ENCODE peak calls at places on chromosomes 4 and X, in four cellular contexts. One of them, this sample, is unnamed.

GRCh38 chrX:19747672-19748610 is 139.5 kb downstream of the SH3KBP1 start:
- DNase-seq in Peyer's patch: peak; percentile 86
- DNase-seq in CD4-positive, alpha-beta memory T cell: peak; percentile 85
- DNase-seq in mesendoderm: no peak
- DNase-seq in this sample: no peak

GRCh38 chr4:22999419-22999818 is 306.7 kb downstream of the GBA3 start:
- DNase-seq in Peyer's patch: no peak
- DNase-seq in CD4-positive, alpha-beta memory T cell: no peak
- DNase-seq in mesendoderm: peak; percentile 56
- DNase-seq in this sample: no peak

GRCh38 chrX:65575024-65575423 is 40.4 kb upstream of the LAS1L start:
- DNase-seq in Peyer's patch: no peak
- DNase-seq in CD4-positive, alpha-beta memory T cell: no peak
- DNase-seq in mesendoderm: no peak
- DNase-seq in this sample: no peak

GRCh38 chr4:83074086-83074704 is 39.2 kb downstream of the COPS4 start:
- DNase-seq in Peyer's patch: peak; percentile 68
- DNase-seq in CD4-positive, alpha-beta memory T cell: peak; percentile 85
- DNase-seq in mesendoderm: peak; percentile 88
- DNase-seq in this sample: peak; percentile 62

GRCh38 chrX:53433651-53434639 is at the start of gene HSD17B10:
- DNase-seq in Peyer's patch: peak; percentile 96
- DNase-seq in CD4-positive, alpha-beta memory T cell: peak; percentile 85
- DNase-seq in mesendoderm: peak; percentile 90
- DNase-seq in this sample: peak; percentile 98

GRCh38 chr4:1396806-1397455 is 9.3 kb downstream of the NKX1-1 start:
- DNase-seq in Peyer's patch: no peak
- DNase-seq in CD4-positive, alpha-beta memory T cell: no peak
- DNase-seq in mesendoderm: no peak
- DNase-seq in this sample: peak; percentile 48

GRCh38 chr4:165379662-165380061 is 854 bp downstream of the CPE start:
- DNase-seq in Peyer's patch: no peak
- DNase-seq in CD4-positive, alpha-beta memory T cell: no peak
- DNase-seq in mesendoderm: peak; percentile 89
- DNase-seq in this sample: peak; percentile 53

GRCh38 chr4:81625422-81626417 is 154.0 kb upstream of the RASGEF1B start:
- DNase-seq in Peyer's patch: no peak
- DNase-seq in CD4-positive, alpha-beta memory T cell: no peak
- DNase-seq in mesendoderm: no peak
- DNase-seq in this sample: no peak

GRCh38 chrX:10325606-10326005 is 168.8 kb downstream of the CLCN4 start:
- DNase-seq in Peyer's patch: no peak
- DNase-seq in CD4-positive, alpha-beta memory T cell: no peak
- DNase-seq in mesendoderm: no peak
- DNase-seq in this sample: no peak

GRCh38 chr4:31538877-31539276 is 818.7 kb downstream of the PCDH7 start:
- DNase-seq in Peyer's patch: no peak
- DNase-seq in CD4-positive, alpha-beta memory T cell: no peak
- DNase-seq in mesendoderm: peak; percentile 15
- DNase-seq in this sample: no peak

GRCh38 chr4:36255575-36255974 is 11.3 kb upstream of the ARAP2 start:
- DNase-seq in Peyer's patch: peak; percentile 85
- DNase-seq in CD4-positive, alpha-beta memory T cell: peak; percentile 89
- DNase-seq in mesendoderm: no peak
- DNase-seq in this sample: no peak

GRCh38 chr4:114384629-114385028 is 214.0 kb upstream of the UGT8 start:
- DNase-seq in Peyer's patch: no peak
- DNase-seq in CD4-positive, alpha-beta memory T cell: no peak
- DNase-seq in mesendoderm: peak; percentile 28
- DNase-seq in this sample: no peak

GRCh38 chr4:70979445-70980008 is 13.9 kb upstream of the DCK start:
- DNase-seq in Peyer's patch: no peak
- DNase-seq in CD4-positive, alpha-beta memory T cell: no peak
- DNase-seq in mesendoderm: no peak
- DNase-seq in this sample: no peak

GRCh38 chr4:175776217-175776616 is 35.8 kb downstream of the GPM6A start:
- DNase-seq in Peyer's patch: no peak
- DNase-seq in CD4-positive, alpha-beta memory T cell: no peak
- DNase-seq in mesendoderm: peak; percentile 36
- DNase-seq in this sample: no peak

GRCh38 chrX:12954376-12954775 is 20.5 kb upstream of the TMSB4X start:
- DNase-seq in Peyer's patch: no peak
- DNase-seq in CD4-positive, alpha-beta memory T cell: no peak
- DNase-seq in mesendoderm: no peak
- DNase-seq in this sample: no peak

GRCh38 chrX:3815896-3816664 is 102.6 kb upstream of the PRKX start:
- DNase-seq in Peyer's patch: peak; percentile 78
- DNase-seq in CD4-positive, alpha-beta memory T cell: peak; percentile 22
- DNase-seq in mesendoderm: peak; percentile 55
- DNase-seq in this sample: peak; percentile 76

GRCh38 chr4:84578540-84579409 is 4.2 kb upstream of the CDS1 start:
- DNase-seq in Peyer's patch: peak; percentile 54
- DNase-seq in CD4-positive, alpha-beta memory T cell: peak; percentile 10
- DNase-seq in mesendoderm: peak; percentile 76
- DNase-seq in this sample: no peak

GRCh38 chr4:185734214-185734613 is 77.8 kb downstream of the SORBS2 start:
- DNase-seq in Peyer's patch: no peak
- DNase-seq in CD4-positive, alpha-beta memory T cell: no peak
- DNase-seq in mesendoderm: no peak
- DNase-seq in this sample: no peak

GRCh38 chrX:14630724-14631123 is 101.4 kb downstream of the GLRA2 start:
- DNase-seq in Peyer's patch: no peak
- DNase-seq in CD4-positive, alpha-beta memory T cell: no peak
- DNase-seq in mesendoderm: peak; percentile 1
- DNase-seq in this sample: no peak

GRCh38 chrX:49186125-49187027 is at the start of gene PRICKLE3:
- DNase-seq in Peyer's patch: peak; percentile 94
- DNase-seq in CD4-positive, alpha-beta memory T cell: peak; percentile 54
- DNase-seq in mesendoderm: peak; percentile 82
- DNase-seq in this sample: peak; percentile 86

GRCh38 chrX:29662759-29663503 is 552.4 kb upstream of the MAGEB2 start:
- DNase-seq in Peyer's patch: no peak
- DNase-seq in CD4-positive, alpha-beta memory T cell: no peak
- DNase-seq in mesendoderm: peak; percentile 55
- DNase-seq in this sample: no peak

GRCh38 chrX:39736219-39737211 is 361.2 kb downstream of the BCOR start:
- DNase-seq in Peyer's patch: peak; percentile 62
- DNase-seq in CD4-positive, alpha-beta memory T cell: no peak
- DNase-seq in mesendoderm: no peak
- DNase-seq in this sample: no peak

GRCh38 chr4:168388890-168389289 is 70.3 kb upstream of the DDX60 start:
- DNase-seq in Peyer's patch: no peak
- DNase-seq in CD4-positive, alpha-beta memory T cell: no peak
- DNase-seq in mesendoderm: no peak
- DNase-seq in this sample: no peak

GRCh38 chr4:65502151-65502691 is 168.1 kb downstream of the EPHA5 start:
- DNase-seq in Peyer's patch: no peak
- DNase-seq in CD4-positive, alpha-beta memory T cell: no peak
- DNase-seq in mesendoderm: no peak
- DNase-seq in this sample: no peak

GRCh38 chr4:54998991-54999390 is 126.4 kb downstream of the KDR start:
- DNase-seq in Peyer's patch: no peak
- DNase-seq in CD4-positive, alpha-beta memory T cell: no peak
- DNase-seq in mesendoderm: peak; percentile 52
- DNase-seq in this sample: no peak

GRCh38 chr4:142043509-142043908 is 407.1 kb downstream of the IL15 start:
- DNase-seq in Peyer's patch: no peak
- DNase-seq in CD4-positive, alpha-beta memory T cell: no peak
- DNase-seq in mesendoderm: no peak
- DNase-seq in this sample: no peak

GRCh38 chrX:135433531-135434257 is 11.9 kb downstream of the SMIM10L2A start:
- DNase-seq in Peyer's patch: no peak
- DNase-seq in CD4-positive, alpha-beta memory T cell: no peak
- DNase-seq in mesendoderm: no peak
- DNase-seq in this sample: no peak

GRCh38 chr4:186557486-186557885 is 2.1 kb upstream of the MTNR1A start:
- DNase-seq in Peyer's patch: no peak
- DNase-seq in CD4-positive, alpha-beta memory T cell: no peak
- DNase-seq in mesendoderm: no peak
- DNase-seq in this sample: no peak

GRCh38 chr4:101944649-101945048 is 154.1 kb downstream of the BANK1 start:
- DNase-seq in Peyer's patch: no peak
- DNase-seq in CD4-positive, alpha-beta memory T cell: no peak
- DNase-seq in mesendoderm: peak; percentile 23
- DNase-seq in this sample: no peak

GRCh38 chr4:61195064-61195463 is 5.1 kb upstream of the ADGRL3 start:
- DNase-seq in Peyer's patch: no peak
- DNase-seq in CD4-positive, alpha-beta memory T cell: no peak
- DNase-seq in mesendoderm: no peak
- DNase-seq in this sample: no peak

GRCh38 chr4:7206856-7207567 is 14.7 kb downstream of the SORCS2 start:
- DNase-seq in Peyer's patch: peak; percentile 56
- DNase-seq in CD4-positive, alpha-beta memory T cell: no peak
- DNase-seq in mesendoderm: peak; percentile 68
- DNase-seq in this sample: peak; percentile 86

GRCh38 chrX:136616987-136617685 is 30.8 kb upstream of the CD40LG start:
- DNase-seq in Peyer's patch: no peak
- DNase-seq in CD4-positive, alpha-beta memory T cell: peak; percentile 43
- DNase-seq in mesendoderm: no peak
- DNase-seq in this sample: no peak

GRCh38 chrX:103254171-103254824 is 657 bp downstream of the TCEAL8 start:
- DNase-seq in Peyer's patch: peak; percentile 75
- DNase-seq in CD4-positive, alpha-beta memory T cell: peak; percentile 10
- DNase-seq in mesendoderm: peak; percentile 98
- DNase-seq in this sample: peak; percentile 56

GRCh38 chrX:150314186-150314585 is 48.9 kb upstream of the MAMLD1 start:
- DNase-seq in Peyer's patch: no peak
- DNase-seq in CD4-positive, alpha-beta memory T cell: no peak
- DNase-seq in mesendoderm: no peak
- DNase-seq in this sample: no peak

GRCh38 chrX:155179343-155179997 is 36.8 kb upstream of the VBP1 start:
- DNase-seq in Peyer's patch: no peak
- DNase-seq in CD4-positive, alpha-beta memory T cell: no peak
- DNase-seq in mesendoderm: no peak
- DNase-seq in this sample: no peak

GRCh38 chrX:57103489-57103888 is 17.9 kb downstream of the SPIN2B start:
- DNase-seq in Peyer's patch: no peak
- DNase-seq in CD4-positive, alpha-beta memory T cell: no peak
- DNase-seq in mesendoderm: no peak
- DNase-seq in this sample: no peak

GRCh38 chr4:42364654-42365053 is 32.6 kb upstream of the SHISA3 start:
- DNase-seq in Peyer's patch: no peak
- DNase-seq in CD4-positive, alpha-beta memory T cell: no peak
- DNase-seq in mesendoderm: no peak
- DNase-seq in this sample: no peak

DNA sequence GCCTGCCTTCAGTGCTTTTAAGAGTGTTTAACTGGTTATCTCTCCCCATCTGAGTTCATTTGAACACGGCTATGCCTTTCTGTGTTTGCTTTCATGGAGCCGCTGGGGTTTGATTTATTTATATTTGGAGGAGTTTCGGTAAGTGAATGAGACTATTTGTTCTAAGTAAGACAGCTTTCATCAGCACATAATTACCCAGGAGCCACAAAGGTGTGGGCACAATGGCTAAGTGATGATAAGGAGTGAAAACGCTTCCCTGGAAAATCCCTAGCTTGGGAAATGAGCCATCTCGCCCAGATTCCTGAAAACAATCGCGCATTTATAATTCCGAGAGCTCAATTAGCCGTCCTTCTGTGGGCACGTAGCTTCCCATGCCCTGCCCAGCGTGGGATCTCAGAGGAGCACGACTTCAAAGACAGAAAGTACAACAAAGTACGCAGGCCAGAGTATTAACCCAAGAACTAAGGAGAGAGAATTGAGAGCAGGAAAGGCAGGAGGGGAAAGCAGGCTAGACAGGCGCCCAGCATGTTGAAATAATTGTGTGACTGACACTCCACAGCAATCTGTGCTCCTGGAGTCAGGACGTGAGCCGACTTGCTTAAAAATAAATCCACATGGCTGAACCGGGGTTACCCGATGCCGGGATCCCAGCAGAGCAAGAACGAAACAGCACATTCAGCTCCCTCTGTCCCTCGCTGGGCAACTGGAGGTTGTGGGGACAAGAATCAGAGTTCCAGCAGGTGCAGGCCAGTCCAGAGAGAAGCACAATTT is 99.0 kb downstream of the DHRSX start:
- DNase-seq in Peyer's patch: no peak
- DNase-seq in CD4-positive, alpha-beta memory T cell: no peak
- DNase-seq in mesendoderm: peak; percentile 70
- DNase-seq in this sample: no peak
- H3K4me3 ChIP-seq in Peyer's patch: no peak overlapping the region
- H3K4me3 ChIP-seq in CD4-positive, alpha-beta memory T cell: no peak overlapping the region
- H3K4me3 ChIP-seq in mesendoderm: no peak overlapping the region
- H3K4me3 ChIP-seq in this sample: no peak overlapping the region

GRCh38 chr4:98602270-98602669 is 56.1 kb downstream of the TSPAN5 start:
- DNase-seq in Peyer's patch: no peak
- DNase-seq in CD4-positive, alpha-beta memory T cell: no peak
- DNase-seq in mesendoderm: no peak
- DNase-seq in this sample: no peak
- H3K27me3 ChIP-seq in Peyer's patch: no peaks in the 10 kb centered on the region
- H3K27me3 ChIP-seq in CD4-positive, alpha-beta memory T cell: no peaks in the 10 kb centered on the region
- H3K27me3 ChIP-seq in mesendoderm: no peaks in the 10 kb centered on the region
- H3K27me3 ChIP-seq in this sample: no peaks in the 10 kb centered on the region

GRCh38 chr4:161457906-161458305 is 705.9 kb downstream of the FSTL5 start:
- DNase-seq in Peyer's patch: no peak
- DNase-seq in CD4-positive, alpha-beta memory T cell: no peak
- DNase-seq in mesendoderm: peak; percentile 81
- DNase-seq in this sample: no peak
- H3K36me3 ChIP-seq in Peyer's patch: no peaks in the 10 kb centered on the region
- H3K36me3 ChIP-seq in CD4-positive, alpha-beta memory T cell: no peaks in the 10 kb centered on the region
- H3K36me3 ChIP-seq in mesendoderm: no peaks in the 10 kb centered on the region
- H3K36me3 ChIP-seq in this sample: no peaks in the 10 kb centered on the region

GRCh38 chrX:71908387-71908786 is 2.3 kb upstream of the NHSL2 start:
- DNase-seq in Peyer's patch: no peak
- DNase-seq in CD4-positive, alpha-beta memory T cell: no peak
- DNase-seq in mesendoderm: no peak
- DNase-seq in this sample: no peak
- H3K4me3 ChIP-seq in Peyer's patch: no peak overlapping the region
- H3K4me3 ChIP-seq in CD4-positive, alpha-beta memory T cell: no peak overlapping the region
- H3K4me3 ChIP-seq in mesendoderm: no peak overlapping the region
- H3K4me3 ChIP-seq in this sample: no peak overlapping the region

GRCh38 chrX:68827848-68828562 is 816 bp upstream of the EFNB1 start:
- DNase-seq in Peyer's patch: peak; percentile 92
- DNase-seq in CD4-positive, alpha-beta memory T cell: peak; percentile 66
- DNase-seq in mesendoderm: peak; percentile 85
- DNase-seq in this sample: peak; percentile 82

GRCh38 chrX:68824152-68824433 is 4.7 kb upstream of the EFNB1 start:
- DNase-seq in Peyer's patch: no peak
- DNase-seq in CD4-positive, alpha-beta memory T cell: no peak
- DNase-seq in mesendoderm: no peak
- DNase-seq in this sample: no peak

GRCh38 chrX:68827256-68827655 is 1.6 kb upstream of the EFNB1 start:
- DNase-seq in Peyer's patch: no peak
- DNase-seq in CD4-positive, alpha-beta memory T cell: no peak
- DNase-seq in mesendoderm: no peak
- DNase-seq in this sample: no peak

GRCh38 chrX:68824565-68825125 is 4.2 kb upstream of the EFNB1 start:
- DNase-seq in Peyer's patch: no peak
- DNase-seq in CD4-positive, alpha-beta memory T cell: no peak
- DNase-seq in mesendoderm: no peak
- DNase-seq in this sample: no peak

GRCh38 chrX:68826113-68826980 is 2.5 kb upstream of the EFNB1 start:
- DNase-seq in Peyer's patch: no peak
- DNase-seq in CD4-positive, alpha-beta memory T cell: no peak
- DNase-seq in mesendoderm: no peak
- DNase-seq in this sample: no peak
- H3K27me3 ChIP-seq in Peyer's patch: no peaks in the 10 kb centered on the region
- H3K27me3 ChIP-seq in CD4-positive, alpha-beta memory T cell: no peaks in the 10 kb centered on the region
- H3K27me3 ChIP-seq in mesendoderm: peaks cover 8% of the 10 kb centered on the region
- H3K27me3 ChIP-seq in this sample: peaks cover 40% of the 10 kb centered on the region